ENCODE peak calls at places on chromosomes 11 and 22, in four cellular contexts. I, D, H and K are unnamed samples.

GRCh38 chr11:36601145-36601544 is 3.1 kb upstream of the RAG2 start:
- DNase-seq in H (no peak), I (no peak), D (no peak), K (no peak)

GRCh38 chr22:23089010-23089409 is 18.7 kb downstream of the GNAZ start:
- DNase-seq in D (no peak), I (no peak), H (no peak), K (no peak)

GRCh38 chr22:26616650-26617049 is 1.2 kb downstream of the CRYBB1 start:
- DNase-seq in D (no peak), I (no peak), H (no peak), K (no peak)

GRCh38 chr22:26718905-26719304 is 61.5 kb downstream of the MIAT start:
- DNase-seq in D (no peak), H (no peak), I (no peak), K (no peak)

GRCh38 chr11:104161751-104162450 is 2.0 kb downstream of the PDGFD start:
- DNase-seq in D (no peak), H (no peak), I (no peak), K (no peak)

GRCh38 chr22:48856308-48856615 is 971.4 kb downstream of the BRD1 start:
- DNase-seq in D (no peak), I (no peak), H (no peak), K (no peak)

GRCh38 chr11:19777342-19778102 is 64.9 kb downstream of the NAV2 start:
- DNase-seq in I (peak), H (no peak), D (no peak), K (no peak)

GRCh38 chr11:19959697-19960096 is 200.6 kb downstream of the DBX1 start:
- DNase-seq in I (no peak), H (no peak), D (no peak), K (no peak)

GRCh38 chr11:46801694-46802093 is 44.4 kb downstream of the CKAP5 start:
- DNase-seq in I (no peak), H (no peak), D (no peak), K (no peak)

GRCh38 chr11:66842896-66843775 is at the start of gene RCE1:
- DNase-seq in D (peak), I (peak), H (peak), K (peak)

GRCh38 chr11:64334764-64335741 is 5.0 kb upstream of the CCDC88B start:
- DNase-seq in D (no peak), H (no peak), I (peak), K (peak)

GRCh38 chr11:13118194-13118593 is 109.1 kb downstream of the RASSF10 start:
- DNase-seq in I (no peak), D (no peak), H (no peak), K (no peak)

GRCh38 chr22:35072939-35073338 is 7.0 kb downstream of the ISX start:
- DNase-seq in D (no peak), I (peak), H (no peak), K (no peak)

GRCh38 chr11:69361466-69361865 is 67.5 kb downstream of the MYEOV start:
- DNase-seq in D (peak), I (no peak), H (no peak), K (no peak)

GRCh38 chr11:46383974-46384701 is 2.7 kb downstream of the MDK start:
- DNase-seq in I (peak), H (no peak), D (no peak), K (no peak)

GRCh38 chr11:35488117-35488516 is 37.3 kb downstream of the PAMR1 start:
- DNase-seq in I (no peak), H (no peak), D (no peak), K (no peak)

GRCh38 chr11:45141171-45141570 is 5.3 kb upstream of the PRDM11 start:
- DNase-seq in H (no peak), I (no peak), D (no peak), K (no peak)

GRCh38 chr22:43110927-43111623 is 525 bp downstream of the BIK start:
- DNase-seq in I (no peak), D (peak), H (peak), K (peak)

GRCh38 chr11:76838422-76839068 is 22.2 kb upstream of the ACER3 start:
- DNase-seq in H (peak), D (no peak), I (peak), K (no peak)

GRCh38 chr11:26247340-26247739 is 84.6 kb upstream of the ANO3 start:
- DNase-seq in I (no peak), H (no peak), D (no peak), K (peak)

GRCh38 chr11:61120865-61121831 is 18.9 kb downstream of the CD5 start:
- DNase-seq in D (no peak), I (no peak), H (no peak), K (peak)

GRCh38 chr22:47409501-47410275 is 647.2 kb downstream of the TBC1D22A start:
- DNase-seq in H (no peak), D (no peak), I (no peak), K (no peak)

GRCh38 chr11:116970485-116971292 is 127.5 kb downstream of the SIK3 start:
- DNase-seq in D (no peak), I (peak), H (no peak), K (no peak)

GRCh38 chr11:121067912-121068652 is 33.0 kb upstream of the TECTA start:
- DNase-seq in I (no peak), H (no peak), D (no peak), K (peak)

GRCh38 chr11:73991471-73992006 is 8.9 kb upstream of the UCP2 start:
- DNase-seq in D (no peak), H (no peak), I (no peak), K (no peak)

GRCh38 chr11:131748146-131749050 is 378.0 kb downstream of the NTM start:
- DNase-seq in I (peak), D (peak), H (peak), K (peak)

GRCh38 chr11:134399996-134400395 is 12.0 kb downstream of the B3GAT1 start:
- DNase-seq in H (no peak), D (no peak), I (no peak), K (no peak)

GRCh38 chr22:47382164-47382890 is 619.9 kb downstream of the TBC1D22A start:
- DNase-seq in H (no peak), D (no peak), I (no peak), K (no peak)

GRCh38 chr11:73159981-73160777 is 18.1 kb upstream of the FCHSD2 start:
- DNase-seq in I (no peak), D (no peak), H (no peak), K (no peak)

GRCh38 chr11:3167143-3168119 is 2.3 kb upstream of the OSBPL5 start:
- DNase-seq in D (no peak), H (no peak), I (no peak), K (no peak)

GRCh38 chr11:71120346-71120963 is 131.9 kb downstream of the SHANK2 start:
- DNase-seq in I (peak), H (peak), D (peak), K (no peak)

GRCh38 chr11:96114178-96115070 is 190.5 kb upstream of the MTMR2 start:
- DNase-seq in D (no peak), I (no peak), H (no peak), K (no peak)

GRCh38 chr11:110472858-110473257 is 43.1 kb downstream of the FDX1 start:
- DNase-seq in I (no peak), D (no peak), H (no peak), K (no peak)

GRCh38 chr11:15897211-15897960 is 459.0 kb downstream of the SOX6 start:
- DNase-seq in D (no peak), H (no peak), I (no peak), K (no peak)

GRCh38 chr22:40001800-40002577 is 7.2 kb downstream of the FAM83F start:
- DNase-seq in I (peak), H (no peak), D (no peak), K (no peak)

GRCh38 chr22:30876925-30877553 is 91.5 kb downstream of the MORC2 start:
- DNase-seq in I (no peak), D (no peak), H (no peak), K (peak)

GRCh38 chr11:94623120-94623735 is 56.1 kb downstream of the PIWIL4 start:
- DNase-seq in H (peak), I (peak), D (peak), K (peak)

GRCh38 chr22:23509571-23510302 is 70.4 kb downstream of the IGLL1 start:
- DNase-seq in I (no peak), D (no peak), H (no peak), K (no peak)

GRCh38 chr22:49961601-49962011 is 1.0 kb downstream of the PIM3 start:
- DNase-seq in D (no peak), I (no peak), H (peak), K (no peak)

GRCh38 chr22:49959782-49960158 is 802 bp upstream of the PIM3 start:
- DNase-seq in I (no peak), D (no peak), H (no peak), K (peak)

GRCh38 chr22:49962012-49962750 is 1.6 kb downstream of the PIM3 start:
- DNase-seq in I (peak), D (peak), H (peak), K (peak)

GRCh38 chr22:49960159-49960966 is at the start of gene PIM3:
- DNase-seq in D (peak), I (peak), H (peak), K (peak)

DNA sequence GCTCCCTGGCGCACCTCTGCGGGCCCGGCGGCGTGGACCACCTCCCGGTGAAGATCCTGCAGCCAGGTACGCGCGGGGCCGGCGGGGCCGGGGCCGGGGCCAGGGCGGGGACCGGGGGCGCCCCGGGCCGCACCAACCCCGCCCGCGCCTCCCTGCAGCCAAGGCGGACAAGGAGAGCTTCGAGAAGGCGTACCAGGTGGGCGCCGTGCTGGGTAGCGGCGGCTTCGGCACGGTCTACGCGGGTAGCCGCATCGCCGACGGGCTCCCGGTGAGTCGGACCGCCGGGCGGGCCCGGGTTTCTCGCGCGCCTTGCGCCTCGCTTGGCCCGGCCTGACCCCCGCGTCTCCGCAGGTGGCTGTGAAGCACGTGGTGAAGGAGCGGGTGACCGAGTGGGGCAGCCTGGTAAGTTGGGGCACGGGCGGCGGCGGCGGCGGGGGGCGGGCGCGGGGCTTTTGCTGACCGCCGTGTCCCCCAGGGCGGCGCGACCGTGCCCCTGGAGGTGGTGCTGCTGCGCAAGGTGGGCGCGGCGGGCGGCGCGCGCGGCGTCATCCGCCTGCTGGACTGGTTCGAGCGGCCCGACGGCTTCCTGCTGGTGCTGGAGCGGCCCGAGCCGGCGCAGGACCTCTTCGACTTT is 512 bp downstream of the PIM3 start:
- DNase-seq in H (peak), I (peak), D (peak), K (peak)
- TF ChIP-seq TEAD4 in H (no peak), I (no peak), D (no peak), K (no peak)

GRCh38 chr22:50563410-50564160 is 866 bp upstream of the SYCE3 start:
- DNase-seq in I (no peak), H (no peak), D (no peak), K (peak)

GRCh38 chr22:50560034-50560433 is 2.7 kb downstream of the SYCE3 start:
- DNase-seq in I (no peak), D (no peak), H (no peak), K (no peak)

GRCh38 chr22:50561401-50562074 is 1.2 kb downstream of the SYCE3 start:
- DNase-seq in H (no peak), I (no peak), D (no peak), K (no peak)

GRCh38 chr22:50564289-50564688 is 1.6 kb upstream of the SYCE3 start:
- DNase-seq in I (no peak), H (no peak), D (no peak), K (no peak)

GRCh38 chr22:50562523-50563409 is at the start of gene SYCE3:
- DNase-seq in D (peak), I (peak), H (peak), K (peak)
- TF ChIP-seq MAX in D (peak), I (no peak), H (peak), K (peak)

GRCh38 chr11:112958670-112959069 is 2.5 kb upstream of the NCAM1 start:
- DNase-seq in I (no peak), H (no peak), D (no peak), K (no peak)

GRCh38 chr11:112963368-112963955 is 2.2 kb downstream of the NCAM1 start:
- DNase-seq in I (no peak), H (no peak), D (peak), K (peak)

GRCh38 chr11:112961146-112961668 is at the start of gene NCAM1:
- DNase-seq in H (peak), D (peak), I (peak), K (peak)

GRCh38 chr11:112962854-112963367 is 1.7 kb downstream of the NCAM1 start:
- DNase-seq in D (peak), I (no peak), H (peak), K (peak)

GRCh38 chr11:112961751-112962747 is 829 bp downstream of the NCAM1 start:
- DNase-seq in D (peak), H (peak), I (no peak), K (peak)
- TF ChIP-seq TEAD4 in D (no peak), H (no peak), I (no peak), K (no peak)

GRCh38 chr11:118435233-118435892 is 929 bp upstream of the KMT2A start:
- DNase-seq in I (peak), H (peak), D (peak), K (peak)

GRCh38 chr11:118437736-118438125 is 1.4 kb downstream of the KMT2A start:
- DNase-seq in D (peak), I (peak), H (peak), K (peak)

GRCh38 chr11:118437046-118437735 is 899 bp downstream of the KMT2A start:
- DNase-seq in I (peak), H (peak), D (peak), K (peak)

GRCh38 chr11:118435893-118436624 is at the start of gene KMT2A:
- DNase-seq in I (peak), D (peak), H (peak), K (peak)

DNA sequence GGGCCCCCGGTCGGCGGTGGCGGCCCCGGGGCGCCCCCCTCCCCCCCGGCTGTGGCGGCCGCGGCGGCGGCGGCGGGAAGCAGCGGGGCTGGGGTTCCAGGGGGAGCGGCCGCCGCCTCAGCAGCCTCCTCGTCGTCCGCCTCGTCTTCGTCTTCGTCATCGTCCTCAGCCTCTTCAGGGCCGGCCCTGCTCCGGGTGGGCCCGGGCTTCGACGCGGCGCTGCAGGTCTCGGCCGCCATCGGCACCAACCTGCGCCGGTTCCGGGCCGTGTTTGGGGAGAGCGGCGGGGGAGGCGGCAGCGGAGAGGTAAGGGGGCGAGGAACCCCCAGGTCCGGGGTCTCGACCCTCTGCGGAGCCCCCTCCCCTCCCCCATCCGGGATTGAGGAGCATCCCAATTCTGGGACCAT is 350 bp downstream of the KMT2A start:
- DNase-seq in I (peak), D (peak), H (peak), K (no peak)
- TF ChIP-seq MAX in I (no peak), D (no peak), H (no peak), K (no peak)

DNA sequence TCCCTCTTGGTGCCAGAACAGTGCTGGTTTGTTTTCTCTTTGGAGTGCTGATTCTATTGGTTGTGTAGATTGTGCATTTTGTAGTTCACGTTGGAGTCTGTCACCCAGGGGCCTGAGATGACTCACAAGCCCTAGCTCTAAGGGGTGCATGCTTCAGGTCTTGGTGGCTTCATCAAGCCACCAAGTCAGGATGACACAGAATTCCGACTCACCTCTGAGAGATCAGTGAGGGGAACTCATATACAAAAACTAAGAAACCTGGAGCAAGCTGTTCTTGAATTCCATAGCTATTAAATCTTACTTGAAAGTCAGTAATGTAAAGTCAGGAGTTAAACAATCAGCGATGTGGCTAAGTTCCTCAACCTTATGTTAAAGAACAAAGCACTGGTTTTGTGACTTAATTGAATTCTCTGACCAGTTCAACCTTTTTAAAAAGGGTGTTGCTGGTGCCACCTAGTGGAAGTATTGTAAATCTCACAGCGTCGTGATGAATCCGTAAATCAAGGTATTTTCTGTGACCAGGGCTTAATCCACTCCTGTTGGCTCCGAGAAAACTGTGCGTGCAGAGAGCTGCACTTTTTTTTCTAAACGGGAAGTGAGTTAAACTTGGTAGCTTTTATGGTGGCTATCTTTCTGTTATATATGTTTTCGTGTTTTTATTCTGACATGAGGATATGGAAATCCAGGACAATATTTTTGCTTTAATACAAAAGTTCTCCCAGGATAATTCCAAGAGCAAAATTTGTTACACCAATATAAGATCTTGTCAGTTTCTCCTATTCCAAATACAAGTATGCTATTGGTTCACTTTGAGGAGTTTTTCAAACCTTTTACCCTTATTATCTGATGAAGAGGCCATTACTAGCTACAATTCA is 14.6 kb downstream of the MMP13 start:
- DNase-seq in I (peak), D (no peak), H (peak), K (peak)
- TF ChIP-seq TEAD4 in I (no peak), D (no peak), H (no peak), K (no peak)

GRCh38 chr22:44181912-44182590 is 1.3 kb downstream of the PARVG start:
- DNase-seq in H (no peak), I (no peak), D (no peak), K (no peak)

GRCh38 chr22:44181033-44181911 is 547 bp downstream of the PARVG start:
- DNase-seq in H (no peak), D (no peak), I (no peak), K (no peak)

GRCh38 chr22:44180706-44181032 is at the start of gene PARVG:
- DNase-seq in H (peak), D (no peak), I (no peak), K (no peak)

GRCh38 chr22:44184006-44184405 is 3.3 kb downstream of the PARVG start:
- DNase-seq in H (no peak), I (no peak), D (no peak), K (no peak)

GRCh38 chr22:44182591-44183588 is 2.2 kb downstream of the PARVG start:
- DNase-seq in H (no peak), D (no peak), I (no peak), K (no peak)
- TF ChIP-seq MAX in H (no peak), D (no peak), I (no peak), K (no peak)

GRCh38 chr11:279966-280761 is 2.0 kb downstream of the NLRP6 start:
- DNase-seq in I (no peak), H (peak), D (peak), K (peak)
- TF ChIP-seq TEAD4 in I (no peak), H (no peak), D (no peak), K (no peak)

DNA sequence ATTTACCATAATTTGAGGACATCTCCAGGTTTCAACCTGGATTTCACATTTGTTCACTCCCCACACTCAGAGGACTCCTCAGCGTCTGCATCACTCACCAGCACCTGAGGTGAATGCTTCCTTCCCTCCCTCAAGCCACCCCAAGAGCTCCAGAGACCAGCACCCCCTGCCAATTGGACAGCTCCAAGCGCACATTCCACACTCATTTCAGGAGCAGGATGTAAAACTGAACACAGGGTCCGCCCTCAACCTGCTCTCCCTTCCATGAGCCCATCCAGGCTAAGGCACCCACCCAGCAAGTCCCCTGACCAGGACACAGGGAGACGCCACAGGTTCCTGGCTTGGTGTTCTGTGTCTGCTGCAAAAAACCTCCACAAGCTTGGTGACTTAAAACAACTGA is 3.9 kb downstream of the SCGB1D1 start:
- DNase-seq in D (peak), I (peak), H (peak), K (no peak)
- TF ChIP-seq MAX in D (no peak), I (no peak), H (no peak), K (no peak)